ENCODE peak calls at places on chromosomes 7 and 10, in six cellular contexts. X, F, K, D, A and T are unnamed samples.

GRCh38 chr10:58921366-58921947 is 255.0 kb upstream of the PHYHIPL start:
- DNase-seq in X (no peak), F (no peak), K (no peak), D (no peak), A (no peak), T (no peak)

GRCh38 chr10:123309740-123310139 is 155.5 kb downstream of the BUB3 start:
- DNase-seq in X (peak), F (no peak), K (no peak), D (no peak), A (no peak), T (peak)

GRCh38 chr7:102279537-102280400 is 6.9 kb upstream of the SH2B2 start:
- DNase-seq in X (peak), F (peak), K (peak), D (peak), A (peak), T (peak)

GRCh38 chr7:130960208-130960988 is 226.4 kb upstream of the KLF14 start:
- DNase-seq in X (peak), F (no peak), K (peak), D (no peak), A (peak), T (peak)

GRCh38 chr10:97724341-97724941 is 10.9 kb downstream of the MARVELD1 start:
- DNase-seq in X (no peak), F (peak), K (peak), D (no peak), A (no peak), T (no peak)

GRCh38 chr7:1354661-1355567 is 104.4 kb downstream of the MICALL2 start:
- DNase-seq in X (no peak), F (no peak), K (no peak), D (no peak), A (no peak), T (no peak)

GRCh38 chr7:46651070-46651469 is 730.0 kb upstream of the IGFBP3 start:
- DNase-seq in X (no peak), F (no peak), K (peak), D (no peak), A (no peak), T (no peak)

GRCh38 chr7:12709731-12710502 is 22.5 kb downstream of the ARL4A start:
- DNase-seq in X (peak), F (no peak), K (no peak), D (no peak), A (no peak), T (no peak)

GRCh38 chr10:97356318-97356914 is 21.9 kb upstream of the FRAT2 start:
- DNase-seq in X (no peak), F (no peak), K (no peak), D (no peak), A (no peak), T (no peak)

GRCh38 chr10:22253578-22253882 is 35.7 kb upstream of the EBLN1 start:
- DNase-seq in X (no peak), F (peak), K (no peak), D (peak), A (no peak), T (peak)

GRCh38 chr7:73706122-73707044 is 13.1 kb downstream of the STX1A start:
- DNase-seq in X (peak), F (no peak), K (no peak), D (no peak), A (peak), T (no peak)

GRCh38 chr7:45582868-45583277 is 8.7 kb downstream of the ADCY1 start:
- DNase-seq in X (no peak), F (no peak), K (no peak), D (no peak), A (no peak), T (no peak)

GRCh38 chr10:11373626-11374310 is 237.7 kb downstream of the USP6NL start:
- DNase-seq in X (peak), F (no peak), K (no peak), D (no peak), A (no peak), T (no peak)

GRCh38 chr7:91264083-91264923 is at the start of gene FZD1:
- DNase-seq in X (peak), F (peak), K (peak), D (peak), A (peak), T (peak)

GRCh38 chr7:98837632-98837972 is 32.2 kb downstream of the TMEM130 start:
- DNase-seq in X (no peak), F (no peak), K (no peak), D (no peak), A (no peak), T (no peak)

GRCh38 chr10:111999205-111999914 is 184.2 kb downstream of the GPAM start:
- DNase-seq in X (no peak), F (no peak), K (no peak), D (no peak), A (no peak), T (no peak)

GRCh38 chr10:110110338-110110737 is 97.1 kb upstream of the MXI1 start:
- DNase-seq in X (no peak), F (no peak), K (no peak), D (no peak), A (no peak), T (no peak)

GRCh38 chr7:121083138-121083789 is 94.8 kb downstream of the CPED1 start:
- DNase-seq in X (peak), F (no peak), K (peak), D (no peak), A (peak), T (no peak)

GRCh38 chr7:83588602-83589240 is 60.2 kb downstream of the SEMA3E start:
- DNase-seq in X (no peak), F (no peak), K (no peak), D (no peak), A (no peak), T (no peak)

GRCh38 chr10:21413268-21413667 is 112.2 kb downstream of the SKIDA1 start:
- DNase-seq in X (no peak), F (no peak), K (no peak), D (no peak), A (no peak), T (no peak)

GRCh38 chr10:99172130-99172738 is 63.4 kb downstream of the HPSE2 start:
- DNase-seq in X (no peak), F (no peak), K (peak), D (peak), A (peak), T (no peak)

GRCh38 chr7:136637826-136638225 is 230.6 kb upstream of the CHRM2 start:
- DNase-seq in X (peak), F (no peak), K (no peak), D (no peak), A (no peak), T (no peak)

GRCh38 chr10:133467286-133467911 is 13.7 kb downstream of the SCART1 start:
- DNase-seq in X (no peak), F (no peak), K (no peak), D (no peak), A (no peak), T (peak)

GRCh38 chr10:133405844-133406527 is 12.0 kb downstream of the MTG1 start:
- DNase-seq in X (peak), F (no peak), K (peak), D (no peak), A (no peak), T (no peak)

GRCh38 chr10:72889391-72889831 is 4.1 kb upstream of the OIT3 start:
- DNase-seq in X (peak), F (no peak), K (peak), D (no peak), A (no peak), T (no peak)

GRCh38 chr10:11227103-11227502 is 209.4 kb downstream of the CELF2 start:
- DNase-seq in X (no peak), F (no peak), K (no peak), D (no peak), A (no peak), T (no peak)

GRCh38 chr7:20776214-20776875 is 10.3 kb downstream of the SP8 start:
- DNase-seq in X (no peak), F (no peak), K (no peak), D (no peak), A (no peak), T (no peak)

GRCh38 chr7:125382401-125382800 is 452.8 kb upstream of the POT1 start:
- DNase-seq in X (no peak), F (no peak), K (no peak), D (no peak), A (no peak), T (no peak)

GRCh38 chr10:61964949-61965693 is 63.6 kb downstream of the ARID5B start:
- DNase-seq in X (no peak), F (no peak), K (no peak), D (no peak), A (no peak), T (no peak)

GRCh38 chr10:103276941-103277712 is at the start of gene INA:
- DNase-seq in X (peak), F (no peak), K (peak), D (no peak), A (no peak), T (no peak)

GRCh38 chr7:73341877-73342276 is 13.9 kb downstream of the FKBP6 start:
- DNase-seq in X (peak), F (no peak), K (peak), D (no peak), A (peak), T (no peak)

GRCh38 chr7:108403597-108404217 is 52.5 kb downstream of the NRCAM start:
- DNase-seq in X (no peak), F (no peak), K (no peak), D (no peak), A (no peak), T (no peak)

GRCh38 chr7:34575006-34575405 is 83.0 kb upstream of the NPSR1 start:
- DNase-seq in X (no peak), F (no peak), K (no peak), D (no peak), A (no peak), T (no peak)

GRCh38 chr7:157429001-157429679 is 92.3 kb downstream of the DNAJB6 start:
- DNase-seq in X (no peak), F (no peak), K (no peak), D (peak), A (no peak), T (no peak)

GRCh38 chr7:40694991-40695390 is 560.2 kb downstream of the SUGCT start:
- DNase-seq in X (no peak), F (no peak), K (no peak), D (no peak), A (no peak), T (no peak)

GRCh38 chr10:131979821-131980270 is 1.9 kb downstream of the BNIP3 start:
- DNase-seq in X (no peak), F (peak), K (no peak), D (peak), A (peak), T (no peak)

GRCh38 chr7:132154248-132154647 is 422.0 kb downstream of the PLXNA4 start:
- DNase-seq in X (no peak), F (no peak), K (no peak), D (no peak), A (no peak), T (no peak)

GRCh38 chr10:85036661-85037060 is 708.3 kb downstream of the CCSER2 start:
- DNase-seq in X (no peak), F (no peak), K (no peak), D (no peak), A (no peak), T (no peak)

DNA sequence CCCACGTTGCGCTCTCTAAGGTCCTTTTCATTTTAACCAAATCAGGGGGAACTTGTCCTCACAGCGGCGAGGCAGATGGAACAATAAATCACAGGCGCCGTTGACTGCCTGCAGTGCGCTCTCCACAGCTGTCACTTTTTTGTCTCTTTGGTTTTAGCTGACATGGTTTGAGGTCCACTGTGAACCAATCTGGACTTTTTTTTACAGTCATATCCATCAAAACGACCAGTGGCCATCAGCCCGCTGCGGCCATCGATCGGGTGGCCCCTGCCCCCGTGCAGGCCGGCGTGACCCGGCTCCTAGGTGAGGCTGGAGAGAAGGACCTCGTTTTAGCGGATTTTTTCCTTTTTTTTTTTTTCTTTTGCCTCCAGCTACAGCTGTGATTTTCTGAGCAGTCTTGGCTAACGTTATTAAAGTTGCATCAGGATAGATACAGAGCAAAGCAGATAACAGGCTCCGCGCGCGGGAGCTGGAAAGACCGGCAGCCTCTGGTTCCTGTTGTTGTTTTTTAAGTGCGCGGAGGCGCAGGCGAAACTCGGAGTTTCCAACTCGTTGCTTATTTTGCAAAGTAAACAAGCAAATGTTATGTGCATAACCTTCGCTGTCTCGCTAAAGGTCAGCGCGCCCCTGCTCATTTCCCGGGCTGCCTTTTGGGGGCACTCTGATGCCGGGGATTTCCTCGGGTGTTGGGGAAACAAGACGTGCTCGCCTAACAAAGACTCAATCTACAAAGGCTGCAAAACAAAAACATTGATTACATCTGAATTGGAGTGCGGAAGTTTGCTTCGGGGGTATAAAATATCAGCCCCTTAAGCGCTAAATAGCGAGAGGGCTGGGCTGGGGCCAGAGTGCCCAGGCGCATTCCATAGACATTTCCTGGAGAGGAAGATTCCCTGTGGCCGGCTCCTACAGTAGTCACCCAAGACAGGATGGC is 414.9 kb upstream of the MKI67 start:
- DNase-seq in X (no peak), F (no peak), K (no peak), D (no peak), A (no peak), T (no peak)
- TF ChIP-seq CTCF in X (no peak), F (peak), K (peak), D (no peak), A (no peak), T (no peak)

DNA sequence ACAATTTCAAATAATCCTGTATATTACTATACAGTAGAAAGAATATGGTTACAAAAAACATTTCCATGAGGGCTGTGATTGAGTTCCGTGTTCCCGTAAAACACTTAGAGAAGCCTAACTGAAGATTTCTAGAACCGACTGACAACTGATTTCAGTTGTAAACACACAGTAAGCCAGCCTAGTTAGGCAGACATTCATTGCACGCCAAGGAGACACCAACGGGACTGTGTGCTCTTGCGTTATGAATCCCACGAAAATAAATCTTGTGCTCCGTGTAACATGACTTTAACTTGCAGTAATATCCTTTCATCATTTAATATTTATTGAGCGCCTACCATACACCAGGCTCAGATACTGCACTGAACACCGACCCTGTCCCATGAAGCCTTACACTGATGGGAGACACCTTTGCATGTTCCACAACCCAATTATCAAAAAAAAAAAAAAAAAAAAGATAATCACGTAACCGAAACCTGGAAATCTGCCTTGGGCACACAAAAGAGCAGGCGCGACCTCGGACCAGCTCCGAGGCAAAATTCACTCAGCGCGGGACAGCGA is 420 bp upstream of the KLHL7 start:
- DNase-seq in X (no peak), F (no peak), K (no peak), D (no peak), A (peak), T (no peak)
- H3K27ac ChIP-seq in X (peak), F (peak), K (peak), D (peak), A (peak), T (peak)

GRCh38 chr10:43902842-43903241 is 254.2 kb upstream of the ZNF32 start:
- DNase-seq in X (no peak), F (no peak), K (no peak), D (no peak), A (no peak), T (no peak)

GRCh38 chr10:43905502-43906236 is 257.0 kb upstream of the ZNF32 start:
- DNase-seq in X (peak), F (peak), K (no peak), D (no peak), A (no peak), T (no peak)

GRCh38 chr10:43903451-43903850 is 254.8 kb upstream of the ZNF32 start:
- DNase-seq in X (no peak), F (no peak), K (no peak), D (no peak), A (no peak), T (no peak)

GRCh38 chr10:43904831-43905230 is 256.1 kb upstream of the ZNF32 start:
- DNase-seq in X (no peak), F (no peak), K (no peak), D (no peak), A (no peak), T (no peak)

DNA sequence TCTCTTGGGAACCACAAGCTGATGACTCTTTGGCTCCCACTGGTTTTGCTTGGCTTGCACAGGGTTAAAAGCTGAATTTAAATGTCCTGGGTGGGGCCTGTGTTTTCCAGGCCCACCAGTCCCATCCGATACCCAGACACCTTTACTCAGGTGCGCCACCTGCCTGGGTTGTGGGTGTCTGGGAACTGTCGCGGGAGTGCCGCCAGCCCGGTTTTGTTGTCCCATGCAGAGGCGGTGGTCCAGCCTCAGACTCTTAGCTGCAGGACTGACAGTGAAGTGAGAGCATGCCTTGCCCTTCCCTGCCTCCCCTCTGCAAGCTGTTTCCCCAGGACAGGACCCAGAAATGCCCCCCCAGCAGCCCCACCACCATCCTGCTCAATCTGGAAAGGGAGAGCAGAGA is 255.6 kb upstream of the ZNF32 start:
- DNase-seq in X (no peak), F (no peak), K (no peak), D (no peak), A (no peak), T (no peak)
- TF ChIP-seq CTCF in X (no peak), F (no peak), K (no peak), D (no peak), A (no peak), T (no peak)

DNA sequence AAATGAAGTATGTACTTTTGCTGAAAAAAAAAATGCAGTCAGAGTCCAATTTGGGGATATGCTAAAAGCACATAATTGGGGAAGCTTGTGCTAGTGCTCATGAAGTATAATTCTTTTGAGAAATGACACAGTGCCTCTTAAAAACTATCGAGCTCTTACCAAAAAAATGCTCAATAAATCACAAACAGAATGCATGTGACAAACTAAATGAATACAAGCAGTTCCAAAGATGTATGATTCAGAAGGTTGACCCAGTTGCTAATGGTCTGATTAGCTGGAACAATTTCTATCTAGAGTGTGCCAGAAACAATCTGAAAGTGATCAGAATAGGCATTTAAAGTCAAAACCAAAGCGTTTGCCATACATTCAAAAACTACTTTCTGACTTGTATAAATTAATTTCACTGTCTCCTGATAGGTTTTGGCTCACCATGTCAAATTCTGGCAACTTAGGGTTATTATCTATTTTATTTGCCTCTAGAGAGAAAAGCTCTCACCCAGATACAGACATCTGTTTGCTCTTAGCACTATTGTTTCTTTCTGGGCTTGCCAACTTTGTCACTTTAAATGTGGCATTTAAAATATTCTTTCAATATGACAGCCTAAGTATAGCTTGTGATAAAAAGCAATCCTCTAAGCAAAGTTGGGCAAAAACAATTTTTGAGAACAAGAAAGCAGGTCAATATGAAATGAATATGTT is 114.7 kb upstream of the AHR start:
- DNase-seq in X (peak), F (no peak), K (no peak), D (no peak), A (no peak), T (no peak)
- H3K27ac ChIP-seq in X (no peak), F (no peak), K (no peak), D (peak), A (no peak), T (no peak)

GRCh38 chr7:105531797-105532671 is at the start of gene RINT1:
- DNase-seq in X (peak), F (peak), K (peak), D (peak), A (peak), T (peak)
- TF ChIP-seq CTCF in X (peak), F (peak), K (peak), D (peak), A (peak), T (peak)

GRCh38 chr10:74925716-74926115 is 99.3 kb downstream of the KAT6B start:
- DNase-seq in X (no peak), F (no peak), K (no peak), D (no peak), A (no peak), T (no peak)
- H3K27ac ChIP-seq in X (no peak), F (no peak), K (no peak), D (no peak), A (no peak), T (no peak)

GRCh38 chr7:24279512-24279911 is 4.5 kb upstream of the NPY start:
- DNase-seq in X (no peak), F (no peak), K (no peak), D (no peak), A (no peak), T (no peak)

GRCh38 chr7:24290004-24290641 is 6.1 kb downstream of the NPY start:
- DNase-seq in X (peak), F (no peak), K (peak), D (no peak), A (peak), T (no peak)

GRCh38 chr7:24283559-24283899 is 461 bp upstream of the NPY start:
- DNase-seq in X (no peak), F (no peak), K (no peak), D (no peak), A (no peak), T (peak)

GRCh38 chr7:24283900-24284698 is at the start of gene NPY:
- DNase-seq in X (no peak), F (no peak), K (no peak), D (no peak), A (no peak), T (no peak)

GRCh38 chr7:24284699-24285506 is 913 bp downstream of the NPY start:
- DNase-seq in X (no peak), F (no peak), K (no peak), D (no peak), A (no peak), T (peak)
- TF ChIP-seq CTCF in X (no peak), F (no peak), K (no peak), D (no peak), A (no peak), T (no peak)